ENCODE peak calls at places on chromosomes 11 and 22, in five cellular contexts. Z, H, F, E and D are unnamed samples.

GRCh38 chr22:30887861-30888260 is 80.7 kb downstream of the MORC2 start:
- DNase-seq in Z (no peak), H (no peak), F (no peak), E (no peak), D (no peak)

GRCh38 chr11:36041988-36042606 is 98.2 kb downstream of the LDLRAD3 start:
- DNase-seq in Z (no peak), H (no peak), F (no peak), E (peak; percentile 8), D (no peak)

GRCh38 chr11:134401825-134402809 is 9.9 kb downstream of the B3GAT1 start:
- DNase-seq in Z (no peak), H (no peak), F (no peak), E (no peak), D (no peak)

GRCh38 chr22:35367331-35367886 is 13.5 kb upstream of the HMOX1 start:
- DNase-seq in Z (no peak), H (no peak), F (no peak), E (no peak), D (no peak)

GRCh38 chr11:69926376-69927050 is 107.3 kb upstream of the FGF3 start:
- DNase-seq in Z (no peak), H (no peak), F (no peak), E (no peak), D (no peak)

GRCh38 chr11:47270331-47271271 is 668 bp downstream of the MADD start:
- DNase-seq in Z (peak; percentile 41), H (no peak), F (no peak), E (peak; percentile 57), D (no peak)

GRCh38 chr11:19101803-19102520 is 15.0 kb upstream of the ZDHHC13 start:
- DNase-seq in Z (no peak), H (no peak), F (no peak), E (no peak), D (no peak)

GRCh38 chr11:113885897-113886296 is 10.5 kb upstream of the USP28 start:
- DNase-seq in Z (no peak), H (no peak), F (no peak), E (no peak), D (no peak)

GRCh38 chr11:64796757-64797541 is 6.1 kb downstream of the MAP4K2 start:
- DNase-seq in Z (no peak), H (no peak), F (no peak), E (no peak), D (no peak)

GRCh38 chr11:8807544-8808225 is 103.3 kb upstream of the AKIP1 start:
- DNase-seq in Z (peak; percentile 80), H (peak; percentile 72), F (no peak), E (no peak), D (peak; percentile 54)

GRCh38 chr11:64245401-64245796 is 1.3 kb downstream of the PPP1R14B start:
- DNase-seq in Z (peak; percentile 60), H (no peak), F (no peak), E (no peak), D (no peak)

GRCh38 chr11:110951609-110952008 is 239.4 kb upstream of the ARHGAP20 start:
- DNase-seq in Z (no peak), H (no peak), F (no peak), E (no peak), D (no peak)

GRCh38 chr11:13928566-13929251 is 33.8 kb upstream of the SPON1 start:
- DNase-seq in Z (no peak), H (no peak), F (no peak), E (peak; percentile 16), D (no peak)

GRCh38 chr11:8219257-8220021 is 44.2 kb downstream of the LMO1 start:
- DNase-seq in Z (no peak), H (peak; percentile 15), F (no peak), E (peak; percentile 70), D (peak; percentile 34)

GRCh38 chr11:125079151-125079877 is 16.2 kb downstream of the SLC37A2 start:
- DNase-seq in Z (no peak), H (no peak), F (no peak), E (no peak), D (peak; percentile 55)

DNA sequence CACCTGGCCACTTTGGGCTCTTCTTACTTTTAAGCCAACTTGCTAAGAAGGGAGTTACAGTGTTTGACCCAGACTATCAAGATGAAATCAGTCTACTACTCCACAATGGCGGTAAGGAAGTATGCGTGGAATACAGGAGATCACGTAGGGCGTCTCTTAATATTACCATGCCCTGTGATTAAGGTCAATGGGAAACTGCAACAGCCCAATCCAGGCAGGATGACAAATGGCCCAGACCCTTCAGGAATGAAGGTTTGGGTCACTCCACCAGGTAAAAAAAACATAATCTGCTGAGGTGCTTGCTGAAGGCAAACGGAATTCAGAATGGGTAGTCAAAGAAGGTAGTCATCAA is 1.0 kb upstream of the YPEL4 start:
- DNase-seq in Z (no peak), H (no peak), F (no peak), E (no peak), D (no peak)
- H3K4me3 ChIP-seq in Z (no peak overlapping the region), H (no peak overlapping the region), F (no peak overlapping the region), E (no peak overlapping the region), D (no peak overlapping the region)

DNA sequence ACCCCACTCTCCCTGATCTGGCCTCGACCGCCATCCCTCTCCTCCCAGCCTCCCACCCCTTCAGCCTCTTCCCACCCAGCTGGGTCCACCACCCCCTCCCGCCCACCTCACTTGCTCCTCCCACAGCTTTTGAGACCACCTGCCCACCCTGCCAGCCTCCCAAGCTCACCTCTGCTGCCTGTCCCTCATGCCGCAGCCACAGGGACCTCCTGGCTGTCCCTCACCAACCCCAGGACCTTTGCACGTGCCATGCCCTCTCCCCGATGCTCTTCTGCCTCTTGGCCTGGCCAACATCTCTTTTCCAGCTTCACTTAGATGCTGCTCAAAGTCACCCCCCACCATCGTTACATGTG is 6.5 kb downstream of the PNPLA5 start:
- DNase-seq in Z (no peak), H (no peak), F (no peak), E (no peak), D (no peak)
- TF ChIP-seq CTCF in Z (no peak), H (no peak), F (no peak), E (peak; percentile 15), D (no peak)

GRCh38 chr11:57764972-57765371 is 3.4 kb downstream of the CTNND1 start:
- DNase-seq in Z (no peak), H (no peak), F (no peak), E (no peak), D (no peak)
- H3K4me3 ChIP-seq in Z (no peak overlapping the region), H (peak overlapping the region; percentile 89), F (peak overlapping the region; percentile 77), E (no peak overlapping the region), D (peak overlapping the region; percentile 76)

DNA sequence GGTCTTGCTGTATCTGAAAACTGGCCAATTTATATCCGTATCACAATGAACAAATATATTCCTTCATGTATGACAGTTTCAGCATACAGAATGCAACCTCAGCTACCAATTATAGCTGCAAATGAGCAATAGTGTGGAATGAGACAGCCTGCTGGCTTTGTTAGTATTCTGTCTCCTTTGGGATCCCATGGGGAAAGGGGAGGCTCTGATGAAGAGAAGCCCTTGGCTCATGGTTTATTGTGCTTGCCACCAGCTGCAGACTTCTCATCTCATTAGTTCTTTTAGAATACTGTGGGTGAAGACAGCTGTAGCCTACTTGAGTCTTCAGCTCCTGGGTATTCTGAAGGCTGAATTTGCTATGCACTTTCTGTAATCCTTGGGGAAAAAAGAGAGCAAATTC is 42.4 kb downstream of the PITPNB start:
- DNase-seq in Z (no peak), H (no peak), F (no peak), E (no peak), D (no peak)
- TF ChIP-seq CTCF in Z (no peak), H (no peak), F (no peak), E (no peak), D (no peak)

DNA sequence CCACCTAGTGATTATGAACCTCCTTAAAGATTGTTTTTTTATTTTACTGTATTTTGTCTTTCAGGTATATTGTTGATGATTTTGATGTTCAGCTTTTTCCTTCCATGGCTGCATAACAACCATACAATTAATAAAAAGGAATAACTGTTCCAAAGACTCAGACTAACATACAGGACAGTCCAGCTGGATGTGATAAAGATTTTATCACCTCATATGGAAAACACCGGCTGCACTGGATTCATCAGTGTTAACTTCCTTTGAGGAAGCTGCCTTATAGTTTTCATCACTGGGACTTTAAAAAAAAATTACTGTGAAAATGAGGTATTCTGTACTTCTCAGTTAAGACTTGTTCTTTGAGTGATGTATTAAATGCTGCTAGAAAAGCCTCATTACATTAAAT is 19.5 kb downstream of the AQP11 start:
- DNase-seq in Z (no peak), H (no peak), F (no peak), E (no peak), D (no peak)
- H3K4me3 ChIP-seq in Z (no peak overlapping the region), H (no peak overlapping the region), F (no peak overlapping the region), E (no peak overlapping the region), D (no peak overlapping the region)